ENCODE peak calls at places on chromosomes 1 and 21, in six cellular contexts. F is GM12878, D is esophagus muscularis mucosa, B is PC-3, U is K562, N is heart left ventricle. H is an unnamed sample. For H3K4me1, the result is how much of the 10 kb centered on the place peaks cover.

GRCh38 chr1:234326493-234327366 is 46.5 kb upstream of the COA6 start:
- DNase-seq in B (peak), N (peak), D (peak), F (no peak), U (peak), H (peak)

GRCh38 chr1:223129229-223129851 is 13.7 kb downstream of the TLR5 start:
- DNase-seq in D (no peak), F (no peak), U (peak), B (no peak), N (peak), H (peak)

GRCh38 chr1:175116903-175117302 is 49.3 kb downstream of the TNN start:
- DNase-seq in F (no peak), U (no peak), N (no peak), B (no peak), D (no peak), H (no peak)

GRCh38 chr1:42834803-42835202 is 11.6 kb upstream of the ZNF691 start:
- DNase-seq in F (no peak), B (no peak), D (no peak), N (no peak), U (no peak), H (no peak)

GRCh38 chr1:44696789-44697188 is 22.3 kb downstream of the ARMH1 start:
- DNase-seq in D (no peak), B (no peak), U (no peak), N (no peak), F (no peak), H (no peak)

GRCh38 chr1:81695741-81696140 is 105.0 kb upstream of the ADGRL2 start:
- DNase-seq in U (no peak), D (no peak), F (no peak), B (peak), N (peak), H (no peak)

GRCh38 chr1:78641558-78641957 is 8.1 kb upstream of the IFI44 start:
- DNase-seq in B (no peak), N (no peak), U (no peak), F (no peak), D (no peak), H (no peak)

GRCh38 chr1:200260587-200261335 is 149.1 kb downstream of the ZNF281 start:
- DNase-seq in D (no peak), F (no peak), N (no peak), B (no peak), U (no peak), H (no peak)

GRCh38 chr21:46141767-46142580 is 13.4 kb downstream of the FTCD start:
- DNase-seq in N (peak), U (no peak), F (no peak), D (no peak), B (no peak), H (no peak)

GRCh38 chr1:25100151-25100841 is 132.0 kb downstream of the SYF2 start:
- DNase-seq in D (no peak), B (no peak), U (no peak), N (no peak), F (no peak), H (no peak)

GRCh38 chr1:185969524-185969991 is 235.4 kb downstream of the HMCN1 start:
- DNase-seq in N (no peak), B (peak), D (no peak), U (no peak), F (no peak), H (no peak)

GRCh38 chr21:25934771-25935224 is 200.0 kb downstream of the GABPA start:
- DNase-seq in D (no peak), F (no peak), U (no peak), N (peak), B (peak), H (peak)

GRCh38 chr1:8474369-8474768 is 156.5 kb downstream of the SLC45A1 start:
- DNase-seq in U (no peak), N (no peak), F (no peak), D (no peak), B (no peak), H (no peak)

GRCh38 chr1:8471451-8471850 is 153.5 kb downstream of the SLC45A1 start:
- DNase-seq in U (no peak), N (no peak), B (no peak), F (no peak), D (no peak), H (no peak)

GRCh38 chr1:8473892-8474300 is 156.0 kb downstream of the SLC45A1 start:
- DNase-seq in B (no peak), U (no peak), N (no peak), F (no peak), D (no peak), H (no peak)

GRCh38 chr1:8472668-8473067 is 154.8 kb downstream of the SLC45A1 start:
- DNase-seq in F (no peak), N (no peak), D (no peak), B (no peak), U (no peak), H (no peak)

DNA sequence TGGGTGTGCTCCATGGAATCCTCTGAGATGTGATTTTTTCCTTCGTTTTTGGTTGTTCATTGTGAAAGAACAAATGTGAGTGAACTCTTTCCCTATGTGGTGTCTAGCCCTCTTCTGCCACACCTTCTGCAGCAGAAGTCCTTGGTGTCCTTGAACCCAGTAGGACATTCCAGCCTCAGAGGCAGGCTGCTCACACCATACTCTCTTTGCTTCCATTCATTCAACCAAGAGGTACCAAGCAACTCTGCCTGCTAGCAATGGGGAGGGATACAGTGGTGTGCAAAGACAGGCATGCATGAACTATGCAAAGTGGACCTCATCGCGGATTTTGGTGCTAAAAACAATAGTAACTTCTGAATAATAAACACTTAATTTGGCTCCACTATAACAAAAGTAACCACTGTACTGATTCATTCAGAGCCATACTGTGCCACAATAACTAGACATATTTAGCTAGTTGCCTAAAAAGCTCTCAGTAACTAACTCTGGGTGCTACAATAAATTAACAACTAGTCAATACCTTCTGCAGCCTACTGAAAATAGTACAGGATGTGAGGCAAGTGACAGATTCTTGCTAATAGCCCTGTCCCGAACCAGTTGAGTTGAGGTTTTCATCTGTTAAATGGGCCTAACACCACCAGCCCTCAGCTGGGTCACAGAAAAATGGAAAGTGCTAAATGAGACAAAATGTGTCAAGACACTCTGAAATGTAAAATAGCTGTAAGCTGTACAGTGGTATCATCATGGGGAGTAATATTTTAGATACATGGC is 155.4 kb downstream of the SLC45A1 start:
- DNase-seq in N (no peak), F (no peak), D (no peak), U (no peak), B (no peak), H (no peak)
- H3K4me1 ChIP-seq in N (under half), F (half or more), D (under half), U (under half), B (under half), H (under half)

GRCh38 chr1:228006034-228006792 is 585 bp upstream of the WNT3A start:
- DNase-seq in F (no peak), B (no peak), D (peak), N (no peak), U (no peak), H (no peak)
- H3K4me3 ChIP-seq in F (no peak), B (peak), D (peak), N (no peak), U (no peak), H (no peak)

DNA sequence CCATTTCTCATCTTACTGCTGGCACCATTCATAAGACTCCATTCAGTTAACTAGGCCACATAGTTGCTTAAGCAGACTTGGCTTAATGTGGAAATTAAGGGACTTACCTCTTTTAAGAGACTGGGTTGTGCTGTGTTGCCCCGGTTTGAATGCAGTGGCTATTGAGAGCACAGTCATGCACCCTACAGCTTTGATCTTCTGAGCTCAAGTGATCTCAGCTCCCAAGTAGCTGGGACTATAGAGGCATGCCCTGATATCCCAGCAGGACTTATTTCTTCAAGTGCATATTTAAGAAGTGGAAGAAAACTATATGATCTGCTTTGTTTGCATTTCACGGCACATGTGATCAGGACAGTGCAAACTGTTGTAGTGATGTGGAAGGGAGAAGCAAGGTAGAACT is 181.2 kb downstream of the RASAL2 start:
- DNase-seq in F (no peak), B (no peak), D (no peak), N (no peak), U (no peak), H (no peak)
- H3K4me1 ChIP-seq in F (under half), B (under half), D (under half), N (under half), U (under half), H (under half)

GRCh38 chr1:151673407-151673806 is 43.2 kb downstream of the CELF3 start:
- DNase-seq in U (no peak), D (no peak), B (no peak), N (no peak), F (no peak), H (no peak)
- H3K4me3 ChIP-seq in U (no peak), D (no peak), B (no peak), N (no peak), F (no peak), H (no peak)

DNA sequence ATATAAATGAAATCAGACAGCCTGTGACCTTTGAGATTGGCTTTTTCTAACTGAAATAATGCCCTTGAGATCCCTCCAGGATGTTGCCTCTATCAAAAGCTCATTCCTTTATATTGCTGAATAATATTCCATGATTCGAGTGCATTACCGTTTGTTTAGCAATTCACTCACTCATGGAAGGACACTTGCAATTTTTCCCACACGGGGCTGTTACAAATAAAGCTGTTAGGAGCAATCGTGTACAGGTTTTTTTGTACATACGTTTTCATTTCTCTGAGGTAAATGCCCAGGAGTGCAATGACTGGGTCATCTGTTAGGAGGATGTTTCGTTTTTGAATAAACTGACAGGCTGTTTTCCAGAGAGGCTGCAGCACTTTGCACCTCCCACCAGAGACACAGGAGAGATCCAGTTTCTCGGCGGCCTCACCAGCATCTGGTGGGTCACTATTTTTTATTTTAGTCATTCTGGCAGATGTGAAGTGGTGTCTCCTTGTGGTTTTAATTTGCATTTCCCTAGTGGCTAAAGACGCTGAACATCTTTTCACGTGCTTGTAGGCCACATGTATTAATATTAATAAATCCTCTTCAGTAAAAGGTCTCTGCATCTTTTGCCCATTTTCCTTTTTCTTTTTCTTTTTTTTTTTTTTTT is 11.0 kb downstream of the PRDM15 start:
- DNase-seq in U (no peak), B (no peak), D (no peak), N (no peak), F (peak), H (no peak)
- H3K4me1 ChIP-seq in U (under half), B (under half), D (under half), N (under half), F (half or more), H (under half)

DNA sequence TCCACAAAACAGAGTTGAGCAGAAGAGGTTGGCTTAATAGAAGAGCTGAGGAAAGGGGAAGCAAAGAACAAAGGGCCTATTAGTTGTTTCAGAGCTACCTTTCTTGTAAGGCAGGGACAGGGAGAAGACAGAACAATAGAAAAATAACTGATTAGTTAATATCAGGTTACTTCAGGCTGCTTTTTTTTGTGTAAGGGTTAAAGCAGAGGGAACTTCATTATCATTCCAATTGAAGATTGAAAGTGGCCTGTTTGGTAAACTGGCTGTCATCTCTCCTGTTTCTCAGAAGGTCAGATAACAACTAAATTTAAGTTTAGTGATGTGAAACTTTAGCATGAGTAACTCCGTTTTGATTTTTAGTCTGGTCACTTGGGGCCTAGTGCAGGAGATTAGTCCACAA is 22.3 kb downstream of the CDC42 start:
- DNase-seq in U (no peak), B (no peak), F (no peak), D (no peak), N (no peak), H (no peak)
- H3K4me3 ChIP-seq in U (no peak), B (no peak), F (no peak), D (no peak), N (no peak), H (no peak)

GRCh38 chr1:182185822-182186756 is 124.6 kb upstream of the ZNF648 start:
- DNase-seq in B (peak), D (no peak), N (no peak), F (no peak), U (no peak), H (no peak)
- H3K4me1 ChIP-seq in B (under half), D (under half), N (under half), F (under half), U (under half), H (under half)